ENCODE peak calls at places on chromosomes 11 and 22, in seven cellular contexts. One of them, this sample, is unnamed. For H3K4me1, the result is how much of the 10 kb centered on the place peaks cover.

GRCh38 chr11:70871881-70872280 is 380.5 kb downstream of the SHANK2 start:
- DNase-seq in neural progenitor cell: no peak
- DNase-seq in PC-3: no peak
- DNase-seq in CD4-positive, CD25-positive, alpha-beta regulatory T cell: no peak
- DNase-seq in ovary: no peak
- DNase-seq in kidney: peak
- DNase-seq in tibial artery: no peak
- DNase-seq in this sample: no peak

GRCh38 chr11:133983660-133984316 is 27.0 kb upstream of the IGSF9B start:
- DNase-seq in PC-3: no peak
- DNase-seq in ovary: no peak
- DNase-seq in neural progenitor cell: no peak
- DNase-seq in kidney: no peak
- DNase-seq in tibial artery: no peak
- DNase-seq in CD4-positive, CD25-positive, alpha-beta regulatory T cell: no peak
- DNase-seq in this sample: no peak

GRCh38 chr11:133947298-133947905 is 9.4 kb downstream of the IGSF9B start:
- DNase-seq in tibial artery: peak
- DNase-seq in PC-3: peak
- DNase-seq in ovary: no peak
- DNase-seq in kidney: no peak
- DNase-seq in CD4-positive, CD25-positive, alpha-beta regulatory T cell: peak
- DNase-seq in neural progenitor cell: peak
- DNase-seq in this sample: peak

GRCh38 chr22:49935561-49935960 is 17.1 kb downstream of the CRELD2 start:
- DNase-seq in tibial artery: no peak
- DNase-seq in ovary: no peak
- DNase-seq in kidney: peak
- DNase-seq in neural progenitor cell: no peak
- DNase-seq in CD4-positive, CD25-positive, alpha-beta regulatory T cell: no peak
- DNase-seq in PC-3: no peak
- DNase-seq in this sample: peak

GRCh38 chr22:18955696-18956095 is 19.6 kb upstream of the PRODH start:
- DNase-seq in tibial artery: peak
- DNase-seq in neural progenitor cell: no peak
- DNase-seq in PC-3: no peak
- DNase-seq in CD4-positive, CD25-positive, alpha-beta regulatory T cell: no peak
- DNase-seq in kidney: peak
- DNase-seq in ovary: no peak
- DNase-seq in this sample: no peak

GRCh38 chr11:92253945-92254344 is 29.3 kb downstream of the FAT3 start:
- DNase-seq in CD4-positive, CD25-positive, alpha-beta regulatory T cell: no peak
- DNase-seq in PC-3: no peak
- DNase-seq in kidney: no peak
- DNase-seq in ovary: no peak
- DNase-seq in tibial artery: no peak
- DNase-seq in neural progenitor cell: no peak
- DNase-seq in this sample: no peak

GRCh38 chr11:19625438-19625837 is 87.2 kb upstream of the NAV2 start:
- DNase-seq in CD4-positive, CD25-positive, alpha-beta regulatory T cell: no peak
- DNase-seq in kidney: no peak
- DNase-seq in tibial artery: no peak
- DNase-seq in ovary: no peak
- DNase-seq in neural progenitor cell: no peak
- DNase-seq in PC-3: no peak
- DNase-seq in this sample: no peak

GRCh38 chr22:24995649-24996180 is 43.2 kb downstream of the KIAA1671 start:
- DNase-seq in ovary: no peak
- DNase-seq in neural progenitor cell: no peak
- DNase-seq in CD4-positive, CD25-positive, alpha-beta regulatory T cell: no peak
- DNase-seq in PC-3: no peak
- DNase-seq in kidney: no peak
- DNase-seq in tibial artery: no peak
- DNase-seq in this sample: peak

GRCh38 chr11:40444151-40444550 is 1015.3 kb downstream of the LRRC4C start:
- DNase-seq in kidney: no peak
- DNase-seq in neural progenitor cell: no peak
- DNase-seq in CD4-positive, CD25-positive, alpha-beta regulatory T cell: no peak
- DNase-seq in ovary: no peak
- DNase-seq in tibial artery: no peak
- DNase-seq in PC-3: no peak
- DNase-seq in this sample: no peak

GRCh38 chr22:50401907-50402306 is 58.8 kb downstream of the PPP6R2 start:
- DNase-seq in tibial artery: no peak
- DNase-seq in PC-3: no peak
- DNase-seq in neural progenitor cell: no peak
- DNase-seq in CD4-positive, CD25-positive, alpha-beta regulatory T cell: no peak
- DNase-seq in kidney: no peak
- DNase-seq in ovary: no peak
- DNase-seq in this sample: no peak

GRCh38 chr11:11250470-11250869 is 102.6 kb downstream of the CSNK2A3 start:
- DNase-seq in neural progenitor cell: no peak
- DNase-seq in CD4-positive, CD25-positive, alpha-beta regulatory T cell: no peak
- DNase-seq in ovary: no peak
- DNase-seq in PC-3: no peak
- DNase-seq in kidney: no peak
- DNase-seq in tibial artery: no peak
- DNase-seq in this sample: no peak

GRCh38 chr11:116640641-116641402 is 132.0 kb downstream of the BUD13 start:
- DNase-seq in ovary: no peak
- DNase-seq in kidney: no peak
- DNase-seq in CD4-positive, CD25-positive, alpha-beta regulatory T cell: no peak
- DNase-seq in tibial artery: no peak
- DNase-seq in PC-3: no peak
- DNase-seq in neural progenitor cell: no peak
- DNase-seq in this sample: no peak

GRCh38 chr11:81211050-81211449 is 1522.6 kb downstream of the FAM181B start:
- DNase-seq in neural progenitor cell: no peak
- DNase-seq in tibial artery: no peak
- DNase-seq in PC-3: no peak
- DNase-seq in CD4-positive, CD25-positive, alpha-beta regulatory T cell: no peak
- DNase-seq in kidney: no peak
- DNase-seq in ovary: no peak
- DNase-seq in this sample: no peak

GRCh38 chr11:2088746-2089535 is 50.2 kb downstream of the IGF2 start:
- DNase-seq in kidney: no peak
- DNase-seq in CD4-positive, CD25-positive, alpha-beta regulatory T cell: no peak
- DNase-seq in tibial artery: no peak
- DNase-seq in ovary: no peak
- DNase-seq in PC-3: peak
- DNase-seq in neural progenitor cell: no peak
- DNase-seq in this sample: peak

GRCh38 chr11:29135504-29135903 is 881.3 kb downstream of the KCNA4 start:
- DNase-seq in kidney: no peak
- DNase-seq in ovary: no peak
- DNase-seq in CD4-positive, CD25-positive, alpha-beta regulatory T cell: no peak
- DNase-seq in PC-3: no peak
- DNase-seq in neural progenitor cell: no peak
- DNase-seq in tibial artery: no peak
- DNase-seq in this sample: no peak

GRCh38 chr22:48556751-48557150 is 1270.9 kb downstream of the BRD1 start:
- DNase-seq in kidney: no peak
- DNase-seq in CD4-positive, CD25-positive, alpha-beta regulatory T cell: no peak
- DNase-seq in ovary: no peak
- DNase-seq in PC-3: no peak
- DNase-seq in tibial artery: no peak
- DNase-seq in neural progenitor cell: no peak
- DNase-seq in this sample: no peak

GRCh38 chr22:25068701-25069100 is 116.2 kb downstream of the KIAA1671 start:
- DNase-seq in tibial artery: no peak
- DNase-seq in kidney: no peak
- DNase-seq in neural progenitor cell: no peak
- DNase-seq in ovary: no peak
- DNase-seq in CD4-positive, CD25-positive, alpha-beta regulatory T cell: peak
- DNase-seq in PC-3: no peak
- DNase-seq in this sample: peak

GRCh38 chr11:65423516-65424199 is 1.1 kb downstream of the NEAT1 start:
- DNase-seq in CD4-positive, CD25-positive, alpha-beta regulatory T cell: peak
- DNase-seq in neural progenitor cell: no peak
- DNase-seq in kidney: peak
- DNase-seq in tibial artery: peak
- DNase-seq in ovary: peak
- DNase-seq in PC-3: peak
- DNase-seq in this sample: no peak

GRCh38 chr11:101397941-101398340 is 185.9 kb downstream of the TRPC6 start:
- DNase-seq in neural progenitor cell: no peak
- DNase-seq in PC-3: no peak
- DNase-seq in kidney: no peak
- DNase-seq in tibial artery: no peak
- DNase-seq in ovary: no peak
- DNase-seq in CD4-positive, CD25-positive, alpha-beta regulatory T cell: no peak
- DNase-seq in this sample: no peak

GRCh38 chr11:6326980-6327379 is 6.7 kb upstream of the CAVIN3 start:
- DNase-seq in tibial artery: no peak
- DNase-seq in CD4-positive, CD25-positive, alpha-beta regulatory T cell: no peak
- DNase-seq in neural progenitor cell: no peak
- DNase-seq in kidney: no peak
- DNase-seq in PC-3: no peak
- DNase-seq in ovary: no peak
- DNase-seq in this sample: no peak

GRCh38 chr22:28817919-28818859 is 17.8 kb upstream of the XBP1 start:
- DNase-seq in ovary: no peak
- DNase-seq in neural progenitor cell: no peak
- DNase-seq in CD4-positive, CD25-positive, alpha-beta regulatory T cell: no peak
- DNase-seq in PC-3: peak
- DNase-seq in tibial artery: peak
- DNase-seq in kidney: peak
- DNase-seq in this sample: peak

GRCh38 chr11:107752954-107753822 is 41.3 kb upstream of the SLN start:
- DNase-seq in PC-3: no peak
- DNase-seq in tibial artery: no peak
- DNase-seq in ovary: no peak
- DNase-seq in kidney: no peak
- DNase-seq in neural progenitor cell: no peak
- DNase-seq in CD4-positive, CD25-positive, alpha-beta regulatory T cell: no peak
- DNase-seq in this sample: no peak

DNA sequence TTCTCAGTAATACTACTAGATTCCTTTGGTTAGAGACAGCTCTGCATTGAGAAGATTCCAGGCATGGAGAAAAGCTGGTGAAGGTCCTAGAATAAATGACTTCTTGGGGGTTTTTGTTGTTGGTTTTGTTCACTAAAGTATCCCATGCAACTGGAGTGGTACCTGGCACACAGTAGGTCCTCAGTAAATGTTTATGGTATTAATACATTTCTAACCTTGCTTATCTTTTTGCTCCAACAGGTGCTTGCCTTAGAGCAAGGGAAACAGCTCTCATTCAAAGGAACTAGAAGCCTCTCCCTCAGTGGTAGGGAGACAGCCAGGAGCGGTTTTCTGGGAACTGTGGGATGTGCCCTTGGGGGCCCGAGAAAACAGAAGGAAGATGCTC is 1.8 kb downstream of the TMEM138 start:
- DNase-seq in PC-3: no peak
- DNase-seq in kidney: no peak
- DNase-seq in neural progenitor cell: no peak
- DNase-seq in CD4-positive, CD25-positive, alpha-beta regulatory T cell: no peak
- DNase-seq in ovary: no peak
- DNase-seq in tibial artery: no peak
- DNase-seq in this sample: no peak
- H3K4me3 ChIP-seq in PC-3: peak
- H3K4me3 ChIP-seq in kidney: no peak
- H3K4me3 ChIP-seq in neural progenitor cell: no peak
- H3K4me3 ChIP-seq in CD4-positive, CD25-positive, alpha-beta regulatory T cell: no peak
- H3K4me3 ChIP-seq in ovary: no peak
- H3K4me3 ChIP-seq in tibial artery: no peak
- H3K4me3 ChIP-seq in this sample: no peak

DNA sequence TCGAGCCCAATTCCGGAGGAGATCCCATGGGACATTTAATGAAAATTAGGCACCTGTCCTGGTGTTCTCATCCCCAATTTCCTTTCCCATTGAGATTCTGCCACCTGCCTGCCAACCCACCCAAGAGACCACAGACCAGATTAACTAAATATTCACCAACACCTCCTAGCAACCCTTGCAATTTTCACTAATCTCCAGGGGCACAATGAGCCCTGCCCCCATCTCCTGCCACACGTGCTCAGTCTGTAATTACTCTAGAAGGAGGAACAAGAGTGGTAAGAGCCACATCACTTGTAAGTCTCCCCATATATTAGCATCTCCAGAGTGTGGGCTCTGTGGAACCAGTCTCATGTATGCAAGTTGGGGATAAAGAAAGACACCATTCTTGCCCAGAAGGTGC is 38.0 kb downstream of the IL18BP start:
- DNase-seq in PC-3: no peak
- DNase-seq in ovary: no peak
- DNase-seq in tibial artery: no peak
- DNase-seq in neural progenitor cell: no peak
- DNase-seq in kidney: no peak
- DNase-seq in CD4-positive, CD25-positive, alpha-beta regulatory T cell: no peak
- DNase-seq in this sample: no peak
- H3K4me1 ChIP-seq in PC-3: under half
- H3K4me1 ChIP-seq in ovary: under half
- H3K4me1 ChIP-seq in tibial artery: half or more
- H3K4me1 ChIP-seq in neural progenitor cell: under half
- H3K4me1 ChIP-seq in kidney: under half
- H3K4me1 ChIP-seq in CD4-positive, CD25-positive, alpha-beta regulatory T cell: half or more
- H3K4me1 ChIP-seq in this sample: under half

GRCh38 chr22:17779286-17780115 is 5.2 kb upstream of the BID start:
- DNase-seq in kidney: peak
- DNase-seq in CD4-positive, CD25-positive, alpha-beta regulatory T cell: no peak
- DNase-seq in tibial artery: no peak
- DNase-seq in PC-3: no peak
- DNase-seq in ovary: no peak
- DNase-seq in neural progenitor cell: no peak
- DNase-seq in this sample: no peak
- H3K4me3 ChIP-seq in kidney: no peak
- H3K4me3 ChIP-seq in CD4-positive, CD25-positive, alpha-beta regulatory T cell: peak
- H3K4me3 ChIP-seq in tibial artery: no peak
- H3K4me3 ChIP-seq in PC-3: no peak
- H3K4me3 ChIP-seq in ovary: no peak
- H3K4me3 ChIP-seq in neural progenitor cell: no peak
- H3K4me3 ChIP-seq in this sample: no peak

DNA sequence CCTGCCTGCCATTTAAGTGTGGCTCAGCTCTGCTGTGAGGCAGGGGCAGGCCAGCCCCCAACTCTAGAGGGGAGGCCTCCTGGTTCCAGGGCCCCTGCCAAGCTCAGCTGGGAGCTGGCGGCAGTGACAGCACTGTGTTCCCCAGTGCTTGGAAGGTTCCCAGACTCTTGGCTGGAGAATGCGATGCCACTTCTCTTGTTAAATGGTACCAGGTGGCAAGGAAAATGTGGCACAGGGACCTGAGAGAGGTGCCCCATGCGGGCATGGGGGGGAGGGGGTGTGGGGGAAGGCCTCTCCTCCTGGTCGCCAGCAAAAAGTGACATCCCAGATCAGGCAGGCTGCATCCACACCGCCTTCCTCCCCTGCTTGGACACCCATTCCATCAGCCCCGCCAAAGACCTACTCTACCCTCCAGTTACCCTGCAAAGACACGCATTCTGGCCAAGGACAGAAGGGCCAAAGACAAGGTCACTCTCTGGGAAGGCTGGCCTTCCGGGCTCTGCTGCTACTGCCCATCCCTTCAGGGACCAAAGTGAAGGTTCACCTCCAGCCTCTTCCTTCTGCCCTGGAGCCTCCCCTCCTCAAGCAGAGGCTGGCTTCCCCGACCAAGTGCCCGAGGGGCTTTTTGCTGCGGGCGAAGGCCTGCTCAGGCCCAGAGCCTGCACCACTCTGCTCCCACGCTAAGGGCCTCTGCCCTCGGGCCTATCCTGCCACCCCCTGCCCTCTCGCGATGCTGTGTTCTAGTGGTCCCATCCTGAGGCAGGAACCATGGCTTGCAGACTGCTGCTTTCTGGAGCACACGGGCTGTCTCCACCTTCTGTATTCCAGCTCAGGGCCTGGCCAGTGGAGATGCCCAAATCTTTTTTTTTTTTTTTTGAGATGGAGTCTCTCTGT is 8.7 kb upstream of the TNFRSF13C start:
- DNase-seq in kidney: no peak
- DNase-seq in ovary: no peak
- DNase-seq in tibial artery: no peak
- DNase-seq in neural progenitor cell: no peak
- DNase-seq in PC-3: no peak
- DNase-seq in CD4-positive, CD25-positive, alpha-beta regulatory T cell: no peak
- DNase-seq in this sample: no peak
- H3K4me1 ChIP-seq in kidney: under half
- H3K4me1 ChIP-seq in ovary: under half
- H3K4me1 ChIP-seq in tibial artery: under half
- H3K4me1 ChIP-seq in neural progenitor cell: under half
- H3K4me1 ChIP-seq in PC-3: under half
- H3K4me1 ChIP-seq in CD4-positive, CD25-positive, alpha-beta regulatory T cell: under half
- H3K4me1 ChIP-seq in this sample: under half

This sample was measured in SJCRH30.